ENCODE peak calls at places on chromosomes 12 and 14, in five cellular contexts. Y, G, L, S and Z are unnamed samples.

GRCh38 chr12:8996682-8997405 is 7.5 kb downstream of the KLRG1 start:
- DNase-seq in G (peak), Y (no peak), S (peak), L (no peak), Z (peak)

GRCh38 chr14:100222219-100223093 is 16.5 kb upstream of the YY1 start:
- DNase-seq in Y (no peak), G (no peak), S (no peak), L (no peak), Z (no peak)

GRCh38 chr14:93742761-93743160 is 45.5 kb downstream of the PRIMA1 start:
- DNase-seq in S (no peak), L (no peak), Y (no peak), G (no peak), Z (no peak)

GRCh38 chr12:30691122-30691879 is 4.4 kb downstream of the IPO8 start:
- DNase-seq in Y (no peak), L (peak), S (no peak), G (peak), Z (no peak)

GRCh38 chr14:52402812-52403526 is 88.9 kb downstream of the PTGER2 start:
- DNase-seq in G (no peak), L (no peak), S (no peak), Y (no peak), Z (no peak)

GRCh38 chr12:115235880-115236279 is 551.9 kb upstream of the TBX3 start:
- DNase-seq in Y (no peak), S (no peak), L (no peak), G (no peak), Z (no peak)

GRCh38 chr14:88044782-88045446 is 40.0 kb downstream of the GPR65 start:
- DNase-seq in S (no peak), Y (no peak), G (no peak), L (peak), Z (no peak)

GRCh38 chr12:6928703-6929407 is 1.1 kb downstream of the ATN1 start:
- DNase-seq in Y (no peak), G (no peak), L (no peak), S (no peak), Z (no peak)

GRCh38 chr14:79837699-79838098 is 373.6 kb downstream of the DIO2 start:
- DNase-seq in Y (no peak), L (no peak), S (no peak), G (no peak), Z (no peak)

GRCh38 chr14:79840068-79840467 is 371.2 kb downstream of the DIO2 start:
- DNase-seq in Y (no peak), L (no peak), S (no peak), G (no peak), Z (no peak)

GRCh38 chr14:79841433-79841832 is 369.9 kb downstream of the DIO2 start:
- DNase-seq in Y (no peak), S (no peak), G (no peak), L (no peak), Z (no peak)

GRCh38 chr14:79836577-79836976 is 374.7 kb downstream of the DIO2 start:
- DNase-seq in L (no peak), G (no peak), S (no peak), Y (no peak), Z (no peak)

GRCh38 chr14:79842270-79842669 is 369.0 kb downstream of the DIO2 start:
- DNase-seq in G (no peak), S (no peak), L (no peak), Y (no peak), Z (no peak)
- TF ChIP-seq TAF1 in G (no peak), S (no peak), L (no peak), Y (no peak), Z (no peak)

GRCh38 chr14:57884175-57884574 is 18.3 kb upstream of the SLC35F4 start:
- DNase-seq in S (no peak), G (no peak), L (no peak), Y (no peak), Z (no peak)
- TF ChIP-seq TAF1 in S (no peak), G (no peak), L (no peak), Y (no peak), Z (no peak)

GRCh38 chr14:71114580-71114979 is 207.3 kb downstream of the PCNX1 start:
- DNase-seq in L (no peak), Y (no peak), S (no peak), G (no peak), Z (no peak)
- TF ChIP-seq TAF1 in L (no peak), Y (no peak), S (no peak), G (no peak), Z (no peak)

GRCh38 chr14:92514844-92515509 is 1.4 kb downstream of the RIN3 start:
- DNase-seq in Y (no peak), L (no peak), S (no peak), G (no peak), Z (no peak)

GRCh38 chr14:92513966-92514843 is 624 bp downstream of the RIN3 start:
- DNase-seq in Y (peak), S (peak), G (no peak), L (peak), Z (no peak)

GRCh38 chr14:92511472-92512247 is 1.9 kb upstream of the RIN3 start:
- DNase-seq in Y (no peak), L (no peak), G (no peak), S (no peak), Z (no peak)

GRCh38 chr14:92512807-92513203 is 776 bp upstream of the RIN3 start:
- DNase-seq in L (no peak), G (no peak), S (no peak), Y (no peak), Z (no peak)

GRCh38 chr14:92513204-92513965 is at the start of gene RIN3:
- DNase-seq in Y (peak), G (no peak), S (peak), L (peak), Z (peak)
- TF ChIP-seq TAF1 in Y (peak), G (no peak), S (peak), L (no peak), Z (no peak)